ENCODE peak calls at places on chromosomes 11 and 22, in ten cellular contexts. G is IMR-90, S is BE2C, O is fibroblast of mammary gland, M is AG09309, V is lower lobe of right lung, Q is GM12865, N is transverse colon, P is suprapubic skin, F is uterus. Z is an unnamed sample.

GRCh38 chr11:72378704-72379383 is 55.5 kb downstream of the CLPB start:
- DNase-seq in P (no peak), S (no peak), F (no peak), N (peak), O (peak), G (peak), V (peak), M (peak), Q (no peak), Z (peak)

GRCh38 chr22:40512426-40513136 is 123.9 kb downstream of the MRTFA start:
- DNase-seq in V (no peak), N (no peak), O (peak), G (peak), F (peak), P (no peak), M (peak), Q (no peak), S (no peak), Z (peak)

GRCh38 chr11:113314389-113315301 is at the start of gene TTC12:
- DNase-seq in S (peak), V (peak), P (peak), Q (peak), N (peak), F (peak), O (peak), M (peak), G (peak), Z (peak)

GRCh38 chr22:36244522-36245391 is 5.4 kb upstream of the APOL2 start:
- DNase-seq in Q (no peak), M (peak), S (no peak), G (peak), P (no peak), V (no peak), N (no peak), O (peak), F (no peak), Z (peak)

GRCh38 chr11:2913029-2913431 is 16.2 kb downstream of the PHLDA2 start:
- DNase-seq in V (no peak), F (no peak), G (peak), Q (no peak), P (no peak), N (no peak), S (no peak), O (peak), M (no peak), Z (peak)

GRCh38 chr22:31957970-31958594 is 13.7 kb downstream of the YWHAH start:
- DNase-seq in V (no peak), S (no peak), O (no peak), F (no peak), M (no peak), N (no peak), Q (no peak), G (no peak), P (no peak), Z (no peak)

GRCh38 chr11:62147545-62147944 is 23.7 kb downstream of the INCENP start:
- DNase-seq in V (peak), Q (no peak), M (no peak), N (no peak), G (no peak), S (no peak), P (no peak), F (no peak), O (no peak), Z (no peak)

GRCh38 chr11:2528301-2529050 is 83.7 kb downstream of the KCNQ1 start:
- DNase-seq in O (no peak), S (peak), G (no peak), V (peak), F (peak), P (peak), M (no peak), N (peak), Q (no peak), Z (no peak)

GRCh38 chr11:2886191-2886894 is 768 bp upstream of the CDKN1C start:
- DNase-seq in Q (no peak), S (peak), P (no peak), M (no peak), F (peak), N (no peak), G (no peak), O (peak), V (peak), Z (no peak)

GRCh38 chr22:17810570-17811116 is 36.4 kb upstream of the BID start:
- DNase-seq in Q (no peak), O (no peak), P (no peak), F (no peak), G (no peak), V (no peak), N (no peak), S (no peak), M (no peak), Z (no peak)

GRCh38 chr11:121575250-121575962 is 122.6 kb upstream of the SORL1-AS1 start:
- DNase-seq in P (no peak), S (no peak), Q (peak), V (peak), O (peak), M (peak), N (peak), G (peak), F (peak), Z (peak)

GRCh38 chr11:126914166-126914565 is 86.4 kb downstream of the KIRREL3 start:
- DNase-seq in P (no peak), V (no peak), N (no peak), M (no peak), G (peak), Q (no peak), F (no peak), S (no peak), O (no peak), Z (no peak)

GRCh38 chr11:91075032-91075695 is 852.3 kb upstream of the CHORDC1 start:
- DNase-seq in P (no peak), G (no peak), Q (no peak), V (no peak), S (no peak), N (no peak), M (no peak), F (no peak), O (no peak), Z (no peak)

GRCh38 chr22:25475554-25476022 is 88.9 kb upstream of the GRK3 start:
- DNase-seq in F (no peak), P (no peak), S (peak), M (no peak), V (no peak), G (peak), N (no peak), Q (no peak), O (peak), Z (peak)

GRCh38 chr11:128226106-128226716 is 361.1 kb downstream of the ETS1 start:
- DNase-seq in O (no peak), S (no peak), Q (no peak), N (no peak), F (no peak), P (no peak), V (no peak), G (no peak), M (no peak), Z (no peak)

GRCh38 chr22:30866216-30866615 is 102.4 kb downstream of the MORC2 start:
- DNase-seq in V (no peak), P (peak), O (no peak), S (no peak), M (no peak), Q (no peak), N (no peak), G (no peak), F (no peak), Z (no peak)

GRCh38 chr11:106670069-106670468 is 348.2 kb downstream of the GUCY1A2 start:
- DNase-seq in O (no peak), N (no peak), F (no peak), V (no peak), P (no peak), G (peak), S (no peak), M (no peak), Q (no peak), Z (no peak)

GRCh38 chr11:74739546-74740270 is 8.5 kb upstream of the CHRDL2 start:
- DNase-seq in V (no peak), O (peak), F (peak), P (no peak), G (peak), S (peak), N (peak), Q (peak), M (peak), Z (peak)

GRCh38 chr11:73175551-73176144 is 33.5 kb upstream of the FCHSD2 start:
- DNase-seq in V (no peak), Q (no peak), P (no peak), O (no peak), G (no peak), F (no peak), M (no peak), S (no peak), N (no peak), Z (no peak)

GRCh38 chr11:64876835-64877341 is 1.5 kb downstream of the EHD1 start:
- DNase-seq in N (peak), P (no peak), S (no peak), Q (no peak), F (no peak), O (no peak), G (peak), V (peak), M (no peak), Z (no peak)

GRCh38 chr11:68106165-68106940 is 14.8 kb downstream of the CHKA start:
- DNase-seq in N (peak), S (no peak), G (no peak), P (no peak), V (no peak), M (no peak), F (no peak), O (no peak), Q (no peak), Z (no peak)

GRCh38 chr22:23591203-23591791 is 11.2 kb upstream of the IGLL1 start:
- DNase-seq in V (peak), P (no peak), G (peak), F (no peak), M (peak), S (peak), O (peak), Q (peak), N (peak), Z (peak)

GRCh38 chr11:35555238-35555887 is 29.9 kb upstream of the PAMR1 start:
- DNase-seq in V (no peak), P (no peak), S (no peak), O (peak), G (peak), F (no peak), M (no peak), N (no peak), Q (no peak), Z (peak)

GRCh38 chr11:35563413-35564245 is 38.2 kb upstream of the PAMR1 start:
- DNase-seq in S (no peak), N (no peak), Q (no peak), G (peak), F (no peak), M (no peak), V (no peak), O (peak), P (no peak), Z (no peak)

GRCh38 chr11:35558468-35558867 is 33.1 kb upstream of the PAMR1 start:
- DNase-seq in S (no peak), Q (no peak), V (no peak), O (peak), P (no peak), N (no peak), F (no peak), M (no peak), G (peak), Z (no peak)

GRCh38 chr11:35564246-35564595 is 38.8 kb upstream of the PAMR1 start:
- DNase-seq in S (no peak), P (no peak), N (no peak), O (no peak), Q (peak), F (no peak), V (no peak), G (no peak), M (no peak), Z (no peak)

GRCh38 chr11:35559949-35560348 is 34.5 kb upstream of the PAMR1 start:
- DNase-seq in V (no peak), N (no peak), M (no peak), P (no peak), F (no peak), G (no peak), O (no peak), S (no peak), Q (no peak), Z (no peak)
- TF ChIP-seq CTCF in V (no peak), N (no peak), M (no peak), P (no peak), F (no peak), G (no peak), O (no peak), S (no peak), Q (no peak), Z (no peak)

GRCh38 chr11:59008942-59009341 is 69.7 kb downstream of the GLYATL1 start:
- DNase-seq in Q (no peak), V (no peak), P (no peak), O (no peak), S (no peak), M (no peak), F (no peak), N (no peak), G (no peak), Z (no peak)

GRCh38 chr11:59009661-59010060 is 70.4 kb downstream of the GLYATL1 start:
- DNase-seq in Q (peak), P (no peak), S (no peak), N (no peak), V (no peak), O (no peak), G (no peak), M (no peak), F (no peak), Z (no peak)

GRCh38 chr11:59011672-59012071 is 72.4 kb downstream of the GLYATL1 start:
- DNase-seq in P (no peak), Q (no peak), S (no peak), V (no peak), N (no peak), F (no peak), M (no peak), O (no peak), G (no peak), Z (peak)

GRCh38 chr11:59012106-59012941 is 73.0 kb downstream of the GLYATL1 start:
- DNase-seq in V (no peak), F (no peak), S (no peak), N (no peak), M (no peak), G (no peak), O (no peak), P (no peak), Q (no peak), Z (no peak)

GRCh38 chr11:59010693-59011092 is 71.4 kb downstream of the GLYATL1 start:
- DNase-seq in P (no peak), F (no peak), Q (no peak), V (no peak), M (no peak), N (no peak), G (no peak), O (no peak), S (no peak), Z (no peak)
- H3K4me3 ChIP-seq in P (no peak), F (no peak), Q (no peak), V (no peak), M (no peak), N (no peak), G (no peak), O (no peak), S (no peak), Z (no peak)

DNA sequence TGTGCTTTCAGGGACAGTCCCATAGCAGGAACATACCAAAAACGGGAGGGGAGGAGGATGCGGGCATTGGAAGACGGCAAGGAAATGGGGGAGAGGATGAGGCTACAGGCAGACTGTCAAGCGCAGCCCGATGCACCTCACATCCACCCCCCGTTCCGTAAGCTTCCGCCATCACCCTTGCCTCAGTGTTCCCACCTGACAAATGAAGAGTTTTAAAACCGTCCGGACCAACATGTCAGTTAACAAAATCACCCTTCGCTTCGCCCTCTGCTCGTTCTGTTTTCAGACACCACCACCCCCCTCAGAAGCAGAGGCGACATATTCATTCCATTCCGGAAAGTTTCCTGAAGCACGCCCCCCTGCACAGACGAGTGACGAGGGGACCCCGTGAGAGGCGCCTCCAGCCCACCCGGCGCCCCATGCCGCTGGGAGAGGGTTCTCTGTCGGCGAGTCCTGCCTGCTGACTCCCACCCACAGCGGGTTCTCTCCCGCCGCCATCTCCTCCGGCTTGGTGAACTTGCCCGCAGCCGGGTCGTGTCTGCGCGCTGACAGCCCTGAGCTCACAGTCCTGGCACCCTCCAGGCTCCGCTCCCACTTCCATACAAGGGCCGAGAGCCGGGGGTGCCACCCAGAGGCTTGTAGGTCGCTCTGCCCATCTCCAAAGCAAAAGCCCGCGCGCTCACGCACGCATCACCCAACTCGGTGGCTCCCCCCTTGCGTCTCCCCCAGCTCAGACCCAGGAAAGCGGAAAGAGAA is 1.5 kb downstream of the IGSF9B start:
- DNase-seq in Q (no peak), M (no peak), S (peak), P (no peak), G (no peak), O (no peak), N (peak), V (no peak), F (peak), Z (no peak)
- TF ChIP-seq CTCF in Q (no peak), M (no peak), S (peak), P (no peak), G (no peak), O (no peak), N (no peak), V (no peak), F (no peak), Z (no peak)

GRCh38 chr11:119729581-119730346 is 764 bp upstream of the NECTIN1 start:
- DNase-seq in Q (no peak), O (peak), F (peak), P (no peak), S (peak), N (peak), G (peak), M (no peak), V (peak), Z (peak)
- H3K4me3 ChIP-seq in Q (peak), O (peak), F (peak), P (peak), S (peak), N (peak), G (peak), M (peak), V (peak), Z (peak)

GRCh38 chr11:107752954-107753822 is 41.3 kb upstream of the SLN start:
- DNase-seq in O (peak), F (no peak), M (no peak), S (no peak), P (no peak), Q (no peak), N (no peak), G (no peak), V (no peak), Z (no peak)

GRCh38 chr11:107756553-107756952 is 44.7 kb upstream of the SLN start:
- DNase-seq in V (no peak), O (no peak), N (no peak), S (no peak), M (no peak), Q (no peak), G (no peak), P (no peak), F (no peak), Z (no peak)

GRCh38 chr11:107752508-107752907 is 40.7 kb upstream of the SLN start:
- DNase-seq in F (no peak), G (no peak), N (no peak), O (no peak), P (no peak), Q (no peak), V (no peak), S (no peak), M (no peak), Z (no peak)

GRCh38 chr11:107757661-107758060 is 45.8 kb upstream of the SLN start:
- DNase-seq in F (no peak), V (no peak), G (no peak), N (no peak), S (peak), Q (no peak), M (no peak), O (no peak), P (no peak), Z (no peak)
- TF ChIP-seq CTCF in F (no peak), V (no peak), G (no peak), N (no peak), S (peak), Q (no peak), M (no peak), O (peak), P (no peak), Z (peak)

DNA sequence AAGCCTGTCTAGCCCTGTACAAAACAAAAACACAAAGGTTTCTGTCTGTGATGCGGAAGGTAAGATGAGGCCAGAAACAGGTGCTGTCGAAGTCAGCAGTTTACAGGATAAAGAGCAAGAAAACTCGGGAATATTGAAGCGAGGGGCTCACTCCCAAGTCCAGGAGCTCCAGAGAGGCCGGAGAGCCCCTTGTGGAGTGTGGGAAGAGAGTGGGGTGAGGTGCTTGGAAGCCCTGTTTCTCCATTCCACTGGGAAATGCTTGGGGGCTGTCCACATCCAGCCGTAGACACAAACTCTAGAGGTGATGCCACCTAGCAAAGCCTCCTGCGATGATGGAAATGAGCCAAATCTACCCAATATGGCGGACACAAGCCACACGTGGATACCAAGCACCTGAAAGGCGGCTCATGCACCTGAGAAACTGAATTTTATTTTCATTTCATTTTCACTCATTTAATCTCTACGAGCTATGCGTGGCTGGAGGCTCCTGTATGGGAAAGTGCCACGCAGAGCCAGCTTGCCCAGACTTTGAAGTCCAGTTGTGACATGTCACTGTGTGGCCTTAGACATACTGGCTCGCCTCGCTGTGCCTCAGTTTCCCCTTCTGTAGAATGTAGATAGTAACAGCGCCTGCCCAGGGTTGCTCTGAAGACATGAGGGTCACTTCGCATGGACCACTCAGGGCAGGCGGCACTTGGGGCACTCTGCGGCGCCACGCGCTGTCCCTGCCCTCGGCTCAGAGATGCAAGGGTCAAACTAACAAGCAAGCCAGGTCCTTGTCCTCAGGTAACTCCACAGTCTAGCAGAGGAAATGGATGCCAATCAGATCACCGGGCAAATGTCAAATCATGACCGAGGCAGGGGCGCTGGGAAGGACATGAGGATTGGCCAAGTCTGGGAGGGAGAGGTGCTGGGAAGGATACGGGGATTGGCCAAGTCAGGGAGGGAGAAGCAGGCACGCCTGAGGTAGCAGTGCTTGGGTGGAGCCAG is 684.7 kb downstream of the TBC1D22A start:
- DNase-seq in O (no peak), F (no peak), S (no peak), N (no peak), G (no peak), P (no peak), M (no peak), V (no peak), Q (no peak), Z (no peak)
- H3K4me3 ChIP-seq in O (no peak), F (no peak), S (no peak), N (no peak), G (no peak), P (no peak), M (no peak), V (no peak), Q (no peak), Z (no peak)

DNA sequence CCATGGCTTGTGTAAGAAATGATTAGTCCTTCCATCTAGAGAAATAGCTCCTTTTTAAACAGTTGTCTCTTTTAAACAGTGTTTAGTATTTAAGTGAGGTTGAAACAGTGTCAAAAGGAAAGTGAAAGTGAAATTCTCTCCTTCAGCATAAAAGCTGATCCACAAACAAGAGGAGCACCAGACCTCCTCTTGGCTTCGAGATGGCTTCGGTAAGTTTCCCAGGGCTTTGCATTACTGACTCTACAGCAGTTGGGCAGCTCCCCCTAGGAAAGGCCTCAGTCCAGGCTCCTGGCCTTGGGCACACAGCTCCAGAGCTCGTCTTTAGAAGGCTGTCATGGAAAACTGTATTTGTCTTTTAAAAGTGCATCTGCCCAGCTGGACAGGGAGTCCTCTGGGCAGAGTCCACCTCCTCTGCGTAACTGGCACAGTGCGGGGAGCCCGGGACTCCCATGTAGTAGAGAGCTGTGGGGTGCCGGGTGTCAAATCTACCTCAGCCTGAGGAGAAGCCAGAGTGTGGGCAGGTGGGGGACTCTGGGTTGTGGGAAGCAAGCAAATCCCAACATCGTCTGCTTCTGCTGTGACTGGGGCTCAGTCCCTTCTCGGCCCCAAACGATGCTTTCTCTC is at the start of gene PLAAT4:
- DNase-seq in N (peak), P (no peak), G (peak), M (no peak), S (no peak), V (no peak), O (peak), Q (peak), F (peak), Z (peak)
- TF ChIP-seq CTCF in N (no peak), P (no peak), G (no peak), M (no peak), S (no peak), V (no peak), O (no peak), Q (no peak), F (no peak), Z (peak)

Z was measured in choroid plexus epithelial cell.